ENCODE peak calls at places on chromosome 10, in eight cellular contexts. Y, S, E, I, N, H, Q and L are unnamed samples.
A peak's percentile ranks its signal among the peaks of the same experiment; 100 is the strongest.

GRCh38 chr10:63765126-63765525 is 243.9 kb downstream of the REEP3 start:
- DNase-seq in E (no peak), N (no peak), H (no peak), S (no peak), I (no peak), Q (peak; percentile 77), Y (no peak), L (no peak)

GRCh38 chr10:30436688-30437038 is 2.7 kb downstream of the MAP3K8 start:
- DNase-seq in S (no peak), N (no peak), E (no peak), Q (no peak), I (peak; percentile 51), H (no peak), Y (no peak), L (no peak)

GRCh38 chr10:99203310-99203709 is 32.3 kb downstream of the HPSE2 start:
- DNase-seq in Q (no peak), H (no peak), I (no peak), N (no peak), Y (no peak), E (no peak), S (no peak), L (no peak)

GRCh38 chr10:70589762-70590662 is 12.5 kb downstream of the PRF1 start:
- DNase-seq in Y (no peak), H (no peak), E (peak; percentile 58), I (peak; percentile 88), N (no peak), S (no peak), Q (no peak), L (no peak)

GRCh38 chr10:14543048-14543903 is 212.6 kb upstream of the FRMD4A start:
- DNase-seq in I (peak; percentile 82), H (no peak), E (no peak), S (no peak), Q (no peak), Y (no peak), N (no peak), L (peak; percentile 83)

GRCh38 chr10:119025776-119026175 is 3.7 kb upstream of the NANOS1 start:
- DNase-seq in I (peak; percentile 15), N (no peak), Q (no peak), S (no peak), Y (peak; percentile 19), H (no peak), E (no peak), L (no peak)

GRCh38 chr10:1360581-1361164 is 304.5 kb downstream of the WDR37 start:
- DNase-seq in N (no peak), E (no peak), Q (no peak), H (no peak), I (no peak), S (no peak), Y (no peak), L (no peak)

GRCh38 chr10:28459453-28460144 is 73.3 kb upstream of the WAC start:
- DNase-seq in Y (no peak), H (no peak), E (no peak), N (no peak), I (no peak), Q (no peak), S (no peak), L (no peak)

GRCh38 chr10:99976886-99977391 is 32.8 kb downstream of the DNMBP start:
- DNase-seq in E (peak; percentile 73), Y (no peak), N (no peak), Q (peak; percentile 95), S (no peak), I (peak; percentile 99), H (no peak), L (no peak)

GRCh38 chr10:113069595-113069994 is 119.5 kb downstream of the TCF7L2 start:
- DNase-seq in S (no peak), E (no peak), Q (no peak), N (no peak), I (no peak), Y (no peak), H (no peak), L (no peak)

GRCh38 chr10:24707445-24707844 is 16.2 kb downstream of the ARHGAP21 start:
- DNase-seq in I (no peak), S (no peak), Y (no peak), N (no peak), E (no peak), Q (no peak), H (no peak), L (no peak)

GRCh38 chr10:69800665-69801064 is 1.0 kb upstream of the COL13A1 start:
- DNase-seq in Q (no peak), E (no peak), S (no peak), H (no peak), Y (no peak), I (no peak), N (no peak), L (no peak)

GRCh38 chr10:31528834-31529233 is 209.8 kb downstream of the ZEB1 start:
- DNase-seq in I (no peak), Q (no peak), S (no peak), H (no peak), N (no peak), E (no peak), Y (no peak), L (no peak)

GRCh38 chr10:75246506-75246905 is 10.7 kb upstream of the COMTD1 start:
- DNase-seq in I (no peak), S (no peak), E (no peak), Q (no peak), Y (no peak), H (no peak), N (no peak), L (no peak)

GRCh38 chr10:92490387-92490786 is 83.5 kb downstream of the IDE start:
- DNase-seq in S (no peak), Q (peak; percentile 49), H (no peak), E (no peak), I (no peak), Y (no peak), N (no peak), L (no peak)

GRCh38 chr10:26858707-26859034 is 2.1 kb downstream of the ABI1 start:
- DNase-seq in I (peak; percentile 24), Y (no peak), Q (no peak), S (no peak), E (no peak), N (no peak), H (no peak), L (peak; percentile 26)

GRCh38 chr10:19921300-19922140 is 105.3 kb downstream of the PLXDC2 start:
- DNase-seq in H (no peak), N (no peak), S (no peak), E (no peak), I (peak; percentile 85), Q (no peak), Y (no peak), L (no peak)

GRCh38 chr10:97179731-97180366 is 5.9 kb downstream of the SLIT1 start:
- DNase-seq in Y (no peak), S (peak; percentile 94), N (no peak), E (peak; percentile 33), H (no peak), Q (peak; percentile 18), I (no peak), L (no peak)

GRCh38 chr10:113788604-113789083 is 37.2 kb downstream of the PLEKHS1 start:
- DNase-seq in N (peak; percentile 38), E (peak; percentile 61), S (no peak), Q (peak; percentile 86), H (no peak), I (peak; percentile 98), Y (no peak), L (peak; percentile 40)

GRCh38 chr10:103618575-103619423 is 125.3 kb downstream of the NEURL1 start:
- DNase-seq in Q (no peak), N (peak; percentile 56), H (peak; percentile 27), S (no peak), Y (no peak), E (peak; percentile 70), I (peak; percentile 97), L (peak; percentile 88)

GRCh38 chr10:12704488-12704887 is 297.0 kb downstream of the CCDC3 start:
- DNase-seq in Y (no peak), S (no peak), I (no peak), Q (no peak), N (no peak), E (no peak), H (no peak), L (no peak)

GRCh38 chr10:63819753-63820347 is 298.6 kb downstream of the REEP3 start:
- DNase-seq in H (no peak), Y (no peak), Q (peak; percentile 34), S (peak; percentile 58), I (peak; percentile 82), N (peak; percentile 59), E (peak; percentile 2), L (peak; percentile 37)

GRCh38 chr10:58424176-58424575 is 39.0 kb downstream of the TFAM start:
- DNase-seq in Q (peak; percentile 15), Y (no peak), S (no peak), N (no peak), I (no peak), H (no peak), E (no peak), L (no peak)

GRCh38 chr10:25689346-25690095 is 244.5 kb upstream of the MYO3A start:
- DNase-seq in I (no peak), N (no peak), Q (no peak), Y (no peak), S (no peak), H (no peak), E (no peak), L (no peak)

GRCh38 chr10:128274938-128275337 is 148.7 kb upstream of the MKI67 start:
- DNase-seq in E (no peak), I (peak; percentile 0), S (no peak), Y (peak; percentile 0), N (no peak), H (peak; percentile 40), Q (peak; percentile 26), L (peak; percentile 47)

GRCh38 chr10:130169136-130169888 is 33.1 kb downstream of the GLRX3 start:
- DNase-seq in I (no peak), Q (peak; percentile 12), N (no peak), S (peak; percentile 61), E (no peak), H (no peak), Y (no peak), L (no peak)

GRCh38 chr10:102229810-102230263 is 3.7 kb downstream of the ELOVL3 start:
- DNase-seq in H (peak; percentile 64), I (peak; percentile 76), S (peak; percentile 42), Y (peak; percentile 28), E (peak; percentile 26), Q (peak; percentile 67), N (peak; percentile 88), L (peak; percentile 84)

GRCh38 chr10:30915141-30915540 is 116.5 kb downstream of the ZNF438 start:
- DNase-seq in E (no peak), N (no peak), Y (no peak), I (peak; percentile 68), Q (no peak), S (no peak), H (peak; percentile 66), L (peak; percentile 53)

GRCh38 chr10:77926566-77927342 is at the start of gene DLG5:
- DNase-seq in N (peak; percentile 75), E (no peak), Q (peak; percentile 50), Y (no peak), H (no peak), I (peak; percentile 55), S (no peak), L (peak; percentile 67)

GRCh38 chr10:132890301-132890700 is 52.1 kb downstream of the CFAP46 start:
- DNase-seq in I (no peak), S (no peak), N (no peak), Q (no peak), Y (no peak), E (no peak), H (no peak), L (no peak)

GRCh38 chr10:14617850-14618249 is 156.8 kb downstream of the FAM107B start:
- DNase-seq in I (peak; percentile 51), E (no peak), Q (peak; percentile 25), Y (no peak), S (no peak), N (no peak), H (peak; percentile 94), L (peak; percentile 89)

GRCh38 chr10:71368639-71369038 is 28.1 kb upstream of the CDH23 start:
- DNase-seq in E (no peak), S (no peak), Y (peak; percentile 3), N (no peak), Q (no peak), I (no peak), H (no peak), L (no peak)

GRCh38 chr10:16049775-16050174 is 189.5 kb upstream of the MINDY3 start:
- DNase-seq in I (no peak), H (no peak), N (no peak), Y (no peak), Q (peak; percentile 10), S (no peak), E (no peak), L (no peak)

GRCh38 chr10:88089498-88089897 is 226.1 kb downstream of the PTEN start:
- DNase-seq in Q (no peak), H (no peak), Y (peak; percentile 74), I (no peak), S (peak; percentile 76), E (no peak), N (no peak), L (no peak)